ENCODE peak calls at places on chromosomes 1 and 21, in nine cellular contexts. One of them, this sample, is unnamed.

GRCh38 chr1:207885129-207886032 is 25.5 kb downstream of the CD34 start:
- DNase-seq in ovary: peak
- DNase-seq in choroid plexus epithelial cell: peak
- DNase-seq in fibroblast of lung: peak
- DNase-seq in aorta: peak
- DNase-seq in AG10803: peak
- DNase-seq in BE2C: peak
- DNase-seq in left ventricle myocardium inferior: peak
- DNase-seq in heart right ventricle: peak
- DNase-seq in this sample: peak

GRCh38 chr1:229204863-229205777 is 65.8 kb upstream of the RAB4A start:
- DNase-seq in ovary: peak
- DNase-seq in choroid plexus epithelial cell: peak
- DNase-seq in fibroblast of lung: peak
- DNase-seq in aorta: no peak
- DNase-seq in AG10803: peak
- DNase-seq in BE2C: no peak
- DNase-seq in left ventricle myocardium inferior: no peak
- DNase-seq in heart right ventricle: no peak
- DNase-seq in this sample: peak

GRCh38 chr1:151542710-151543129 is 2.6 kb downstream of the TUFT1 start:
- DNase-seq in ovary: no peak
- DNase-seq in choroid plexus epithelial cell: no peak
- DNase-seq in fibroblast of lung: peak
- DNase-seq in aorta: no peak
- DNase-seq in AG10803: peak
- DNase-seq in BE2C: no peak
- DNase-seq in left ventricle myocardium inferior: no peak
- DNase-seq in heart right ventricle: no peak
- DNase-seq in this sample: no peak

GRCh38 chr1:152182431-152182830 is 23.4 kb upstream of the RPTN start:
- DNase-seq in ovary: no peak
- DNase-seq in choroid plexus epithelial cell: peak
- DNase-seq in fibroblast of lung: peak
- DNase-seq in aorta: no peak
- DNase-seq in AG10803: peak
- DNase-seq in BE2C: no peak
- DNase-seq in left ventricle myocardium inferior: no peak
- DNase-seq in heart right ventricle: no peak
- DNase-seq in this sample: no peak

GRCh38 chr1:152112101-152112884 is 3.0 kb downstream of the TCHH start:
- DNase-seq in ovary: no peak
- DNase-seq in choroid plexus epithelial cell: peak
- DNase-seq in fibroblast of lung: peak
- DNase-seq in aorta: peak
- DNase-seq in AG10803: peak
- DNase-seq in BE2C: no peak
- DNase-seq in left ventricle myocardium inferior: no peak
- DNase-seq in heart right ventricle: peak
- DNase-seq in this sample: no peak

GRCh38 chr1:100485855-100486258 is 52.1 kb upstream of the GPR88 start:
- DNase-seq in ovary: no peak
- DNase-seq in choroid plexus epithelial cell: no peak
- DNase-seq in fibroblast of lung: no peak
- DNase-seq in aorta: no peak
- DNase-seq in AG10803: no peak
- DNase-seq in BE2C: no peak
- DNase-seq in left ventricle myocardium inferior: no peak
- DNase-seq in heart right ventricle: no peak
- DNase-seq in this sample: no peak

GRCh38 chr1:55552636-55553035 is 337.5 kb upstream of the USP24 start:
- DNase-seq in ovary: no peak
- DNase-seq in choroid plexus epithelial cell: no peak
- DNase-seq in fibroblast of lung: no peak
- DNase-seq in aorta: no peak
- DNase-seq in AG10803: no peak
- DNase-seq in BE2C: no peak
- DNase-seq in left ventricle myocardium inferior: no peak
- DNase-seq in heart right ventricle: no peak
- DNase-seq in this sample: no peak

GRCh38 chr1:162488219-162488618 is 9.4 kb upstream of the UHMK1 start:
- DNase-seq in ovary: no peak
- DNase-seq in choroid plexus epithelial cell: no peak
- DNase-seq in fibroblast of lung: no peak
- DNase-seq in aorta: no peak
- DNase-seq in AG10803: no peak
- DNase-seq in BE2C: no peak
- DNase-seq in left ventricle myocardium inferior: no peak
- DNase-seq in heart right ventricle: no peak
- DNase-seq in this sample: no peak

GRCh38 chr21:41370840-41371697 is 9.2 kb downstream of the MX2 start:
- DNase-seq in ovary: no peak
- DNase-seq in choroid plexus epithelial cell: no peak
- DNase-seq in fibroblast of lung: peak
- DNase-seq in aorta: no peak
- DNase-seq in AG10803: peak
- DNase-seq in BE2C: no peak
- DNase-seq in left ventricle myocardium inferior: no peak
- DNase-seq in heart right ventricle: no peak
- DNase-seq in this sample: no peak

GRCh38 chr21:41368361-41369104 is 6.7 kb downstream of the MX2 start:
- DNase-seq in ovary: no peak
- DNase-seq in choroid plexus epithelial cell: no peak
- DNase-seq in fibroblast of lung: no peak
- DNase-seq in aorta: no peak
- DNase-seq in AG10803: no peak
- DNase-seq in BE2C: no peak
- DNase-seq in left ventricle myocardium inferior: no peak
- DNase-seq in heart right ventricle: no peak
- DNase-seq in this sample: no peak

GRCh38 chr21:41369105-41369914 is 7.5 kb downstream of the MX2 start:
- DNase-seq in ovary: peak
- DNase-seq in choroid plexus epithelial cell: peak
- DNase-seq in fibroblast of lung: no peak
- DNase-seq in aorta: no peak
- DNase-seq in AG10803: peak
- DNase-seq in BE2C: no peak
- DNase-seq in left ventricle myocardium inferior: peak
- DNase-seq in heart right ventricle: peak
- DNase-seq in this sample: peak

GRCh38 chr21:41371698-41372030 is 9.8 kb downstream of the MX2 start:
- DNase-seq in ovary: no peak
- DNase-seq in choroid plexus epithelial cell: no peak
- DNase-seq in fibroblast of lung: no peak
- DNase-seq in aorta: no peak
- DNase-seq in AG10803: no peak
- DNase-seq in BE2C: no peak
- DNase-seq in left ventricle myocardium inferior: no peak
- DNase-seq in heart right ventricle: no peak
- DNase-seq in this sample: no peak

DNA sequence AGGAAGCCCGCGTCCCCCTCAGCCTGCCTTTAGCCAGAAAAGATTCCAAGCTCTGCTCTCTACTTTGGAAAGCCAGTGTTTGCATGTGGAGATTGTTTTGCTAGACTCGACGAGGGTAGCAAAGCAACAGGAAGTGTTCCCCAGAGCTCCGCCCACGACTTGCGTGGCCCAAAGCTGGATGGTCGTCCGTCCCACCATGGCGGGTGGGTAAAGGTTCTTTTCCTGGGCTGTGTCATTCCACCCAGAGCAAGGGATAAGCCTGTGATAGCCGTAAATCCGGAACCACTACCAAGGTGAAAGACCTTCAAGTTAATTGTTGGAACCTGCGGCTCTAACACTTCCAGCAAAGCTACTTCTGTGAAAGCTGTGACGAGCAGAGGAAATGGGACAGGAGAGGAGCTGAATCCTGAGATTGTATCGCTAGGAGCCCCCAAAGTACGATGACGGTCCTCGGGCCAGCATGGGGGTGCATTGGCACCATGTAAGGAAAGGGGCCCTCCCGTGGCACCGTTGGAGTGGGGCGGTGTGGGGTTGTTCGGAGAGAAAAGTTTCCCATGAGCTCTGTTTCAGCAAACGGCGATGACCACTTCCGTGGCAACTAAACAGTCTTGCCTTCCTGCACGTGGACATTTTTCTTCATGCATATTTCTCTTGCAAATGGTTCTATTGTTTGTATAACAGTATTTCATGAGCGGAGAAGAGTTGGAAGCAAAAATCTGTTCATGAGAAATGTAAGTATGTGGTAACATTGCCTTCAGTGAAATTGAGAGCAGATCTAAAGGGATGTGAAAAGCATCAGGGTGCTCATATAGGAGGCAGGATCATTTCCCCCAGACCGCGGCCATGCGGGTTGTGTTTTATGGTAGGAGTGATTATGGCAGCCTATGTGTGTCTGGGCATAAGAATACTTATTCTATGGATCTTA is 8.3 kb downstream of the MX2 start:
- DNase-seq in ovary: no peak
- DNase-seq in choroid plexus epithelial cell: no peak
- DNase-seq in fibroblast of lung: no peak
- DNase-seq in aorta: no peak
- DNase-seq in AG10803: no peak
- DNase-seq in BE2C: no peak
- DNase-seq in left ventricle myocardium inferior: peak
- DNase-seq in heart right ventricle: peak
- DNase-seq in this sample: no peak
- H3K4me3 ChIP-seq in ovary: peak
- H3K4me3 ChIP-seq in choroid plexus epithelial cell: no peak
- H3K4me3 ChIP-seq in fibroblast of lung: no peak
- H3K4me3 ChIP-seq in aorta: no peak
- H3K4me3 ChIP-seq in AG10803: no peak
- H3K4me3 ChIP-seq in BE2C: no peak
- H3K4me3 ChIP-seq in left ventricle myocardium inferior: peak
- H3K4me3 ChIP-seq in heart right ventricle: peak
- H3K4me3 ChIP-seq in this sample: peak

GRCh38 chr1:206649261-206649660 is 13.9 kb downstream of the DYRK3 start:
- DNase-seq in ovary: no peak
- DNase-seq in choroid plexus epithelial cell: no peak
- DNase-seq in fibroblast of lung: no peak
- DNase-seq in aorta: no peak
- DNase-seq in AG10803: no peak
- DNase-seq in BE2C: no peak
- DNase-seq in left ventricle myocardium inferior: no peak
- DNase-seq in heart right ventricle: no peak
- DNase-seq in this sample: no peak

GRCh38 chr1:206643118-206643698 is 7.9 kb downstream of the DYRK3 start:
- DNase-seq in ovary: no peak
- DNase-seq in choroid plexus epithelial cell: no peak
- DNase-seq in fibroblast of lung: no peak
- DNase-seq in aorta: no peak
- DNase-seq in AG10803: no peak
- DNase-seq in BE2C: no peak
- DNase-seq in left ventricle myocardium inferior: no peak
- DNase-seq in heart right ventricle: no peak
- DNase-seq in this sample: no peak

GRCh38 chr1:206647224-206647623 is 11.9 kb downstream of the DYRK3 start:
- DNase-seq in ovary: no peak
- DNase-seq in choroid plexus epithelial cell: no peak
- DNase-seq in fibroblast of lung: no peak
- DNase-seq in aorta: no peak
- DNase-seq in AG10803: no peak
- DNase-seq in BE2C: no peak
- DNase-seq in left ventricle myocardium inferior: no peak
- DNase-seq in heart right ventricle: no peak
- DNase-seq in this sample: no peak

GRCh38 chr1:206651014-206651413 is 15.7 kb downstream of the DYRK3 start:
- DNase-seq in ovary: no peak
- DNase-seq in choroid plexus epithelial cell: no peak
- DNase-seq in fibroblast of lung: no peak
- DNase-seq in aorta: no peak
- DNase-seq in AG10803: no peak
- DNase-seq in BE2C: no peak
- DNase-seq in left ventricle myocardium inferior: no peak
- DNase-seq in heart right ventricle: no peak
- DNase-seq in this sample: no peak

DNA sequence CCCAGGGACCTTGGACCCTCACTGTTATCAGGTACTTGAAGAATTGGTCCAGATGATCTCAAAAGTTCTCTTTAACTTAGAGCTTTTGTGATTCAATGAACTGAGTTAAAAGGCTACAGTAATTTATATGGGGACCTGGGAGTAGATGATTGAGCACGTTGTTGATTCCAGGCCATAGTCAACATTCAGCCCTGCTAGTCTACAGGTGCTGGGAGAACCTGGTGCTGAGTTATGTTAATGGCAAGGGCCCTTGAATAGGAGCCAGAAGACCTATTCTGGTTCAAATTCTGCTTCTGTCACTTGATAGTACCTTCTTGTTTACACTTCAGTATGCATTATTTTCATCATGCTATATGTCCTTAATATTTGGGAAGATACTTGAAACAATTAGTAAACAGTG is 11.2 kb downstream of the DYRK3 start:
- DNase-seq in ovary: no peak
- DNase-seq in choroid plexus epithelial cell: no peak
- DNase-seq in fibroblast of lung: no peak
- DNase-seq in aorta: no peak
- DNase-seq in AG10803: no peak
- DNase-seq in BE2C: no peak
- DNase-seq in left ventricle myocardium inferior: no peak
- DNase-seq in heart right ventricle: no peak
- DNase-seq in this sample: no peak
- H3K4me3 ChIP-seq in ovary: no peak
- H3K4me3 ChIP-seq in choroid plexus epithelial cell: no peak
- H3K4me3 ChIP-seq in fibroblast of lung: no peak
- H3K4me3 ChIP-seq in aorta: no peak
- H3K4me3 ChIP-seq in AG10803: no peak
- H3K4me3 ChIP-seq in BE2C: no peak
- H3K4me3 ChIP-seq in left ventricle myocardium inferior: no peak
- H3K4me3 ChIP-seq in heart right ventricle: no peak
- H3K4me3 ChIP-seq in this sample: no peak

DNA sequence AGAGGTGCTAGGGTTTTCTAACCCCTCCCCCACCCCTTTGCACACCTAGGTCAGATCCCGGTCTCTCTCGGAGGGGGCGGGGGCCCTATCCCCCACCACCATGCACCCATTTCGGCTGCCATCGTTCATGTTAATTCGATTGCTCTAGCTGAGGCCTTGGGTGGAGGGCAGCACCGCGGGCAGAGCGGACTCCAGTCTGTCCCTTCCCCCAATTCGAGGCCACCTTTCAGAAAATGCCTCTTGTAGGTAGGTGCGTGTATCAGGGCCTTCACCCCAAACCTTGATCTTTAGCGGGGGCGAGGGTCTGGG is 6.8 kb downstream of the EFNA4 start:
- DNase-seq in ovary: no peak
- DNase-seq in choroid plexus epithelial cell: no peak
- DNase-seq in fibroblast of lung: no peak
- DNase-seq in aorta: no peak
- DNase-seq in AG10803: no peak
- DNase-seq in BE2C: no peak
- DNase-seq in left ventricle myocardium inferior: no peak
- DNase-seq in heart right ventricle: no peak
- DNase-seq in this sample: no peak
- H3K4me3 ChIP-seq in ovary: peak
- H3K4me3 ChIP-seq in choroid plexus epithelial cell: peak
- H3K4me3 ChIP-seq in fibroblast of lung: peak
- H3K4me3 ChIP-seq in aorta: no peak
- H3K4me3 ChIP-seq in AG10803: peak
- H3K4me3 ChIP-seq in BE2C: peak
- H3K4me3 ChIP-seq in left ventricle myocardium inferior: peak
- H3K4me3 ChIP-seq in heart right ventricle: peak
- H3K4me3 ChIP-seq in this sample: no peak

DNA sequence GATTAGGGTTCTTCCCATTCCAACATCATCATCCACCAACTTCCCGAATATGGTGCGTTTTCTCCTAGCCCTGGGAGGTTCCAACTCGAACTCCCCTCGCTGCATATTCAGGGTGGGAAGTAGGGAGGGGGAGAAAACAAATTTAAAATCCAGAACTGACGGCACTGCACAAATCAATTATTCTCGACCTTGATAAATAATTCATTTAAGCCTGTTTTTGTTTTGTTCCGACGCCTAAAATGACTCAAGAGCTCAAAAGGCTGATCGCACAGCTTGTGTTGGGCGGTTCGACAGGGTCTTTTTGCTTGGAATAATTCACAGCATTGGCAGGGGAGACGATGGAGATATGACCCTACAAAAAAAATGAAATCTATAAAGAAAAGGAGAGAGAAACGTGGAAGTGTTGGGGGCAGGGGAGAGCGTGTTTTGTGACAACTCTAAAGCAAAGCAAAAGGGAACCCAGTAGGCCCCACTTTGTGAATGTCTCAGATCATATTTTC is 3.1 kb upstream of the BARHL2 start:
- DNase-seq in ovary: no peak
- DNase-seq in choroid plexus epithelial cell: no peak
- DNase-seq in fibroblast of lung: no peak
- DNase-seq in aorta: no peak
- DNase-seq in AG10803: no peak
- DNase-seq in BE2C: no peak
- DNase-seq in left ventricle myocardium inferior: no peak
- DNase-seq in heart right ventricle: no peak
- DNase-seq in this sample: no peak
- H3K4me3 ChIP-seq in ovary: no peak
- H3K4me3 ChIP-seq in choroid plexus epithelial cell: no peak
- H3K4me3 ChIP-seq in fibroblast of lung: no peak
- H3K4me3 ChIP-seq in aorta: no peak
- H3K4me3 ChIP-seq in AG10803: no peak
- H3K4me3 ChIP-seq in BE2C: no peak
- H3K4me3 ChIP-seq in left ventricle myocardium inferior: no peak
- H3K4me3 ChIP-seq in heart right ventricle: no peak
- H3K4me3 ChIP-seq in this sample: no peak

This sample was measured in thyroid gland.